ENCODE peak calls at places on chromosomes 4 and X, in four cellular contexts. I is HT1080, S is RWPE2, C is neural crest cell. N is an unnamed sample.

GRCh38 chr4:63556332-63556731 is 852.9 kb downstream of the TECRL start:
- DNase-seq in I (no peak), S (no peak), C (no peak), N (no peak)

GRCh38 chr4:168848977-168849687 is 160.9 kb downstream of the CBR4 start:
- DNase-seq in I (peak; percentile 43), S (no peak), C (no peak), N (no peak)

GRCh38 chr4:5998333-5998936 is 19.8 kb downstream of the C4orf50 start:
- DNase-seq in I (peak; percentile 58), S (no peak), C (peak; percentile 74), N (peak; percentile 28)

GRCh38 chr4:76984788-76985211 is 35.2 kb downstream of the SEPTIN11 start:
- DNase-seq in I (peak; percentile 92), S (no peak), C (no peak), N (no peak)

GRCh38 chrX:18871161-18871880 is 112.6 kb downstream of the PHKA2 start:
- DNase-seq in I (no peak), S (no peak), C (no peak), N (no peak)

GRCh38 chr4:136863756-136864155 is 668.5 kb downstream of the PCDH18 start:
- DNase-seq in I (peak; percentile 13), S (no peak), C (no peak), N (no peak)

GRCh38 chr4:13364653-13365052 is 119.5 kb downstream of the RAB28 start:
- DNase-seq in I (no peak), S (no peak), C (no peak), N (no peak)

GRCh38 chr4:112531146-112531545 is 15.2 kb upstream of the NEUROG2 start:
- DNase-seq in I (no peak), S (no peak), C (no peak), N (no peak)

GRCh38 chr4:26320159-26320452 is 708 bp upstream of the RBPJ start:
- DNase-seq in I (no peak), S (no peak), C (no peak), N (no peak)

GRCh38 chrX:30570505-30570904 is 7.1 kb downstream of the TASL start:
- DNase-seq in I (no peak), S (no peak), C (no peak), N (no peak)

GRCh38 chr4:113978561-113979156 is 788 bp downstream of the ARSJ start:
- DNase-seq in I (peak; percentile 33), S (no peak), C (no peak), N (no peak)

GRCh38 chrX:44882635-44883034 is 9.6 kb downstream of the KDM6A start:
- DNase-seq in I (no peak), S (no peak), C (no peak), N (no peak)

GRCh38 chrX:153763989-153764755 is at the start of gene PLXNB3:
- DNase-seq in I (peak; percentile 69), S (peak; percentile 87), C (peak; percentile 58), N (peak; percentile 70)

GRCh38 chrX:66675541-66675940 is 36.7 kb upstream of the EDA2R start:
- DNase-seq in I (no peak), S (no peak), C (no peak), N (no peak)

GRCh38 chrX:97401586-97402101 is 517.9 kb downstream of the RPA4 start:
- DNase-seq in I (peak; percentile 0), S (no peak), C (no peak), N (no peak)

GRCh38 chr4:182067828-182068227 is 175.4 kb upstream of the TENM3 start:
- DNase-seq in I (no peak), S (no peak), C (no peak), N (no peak)

GRCh38 chrX:149286940-149287349 is 218.2 kb downstream of the IDS start:
- DNase-seq in I (peak; percentile 46), S (no peak), C (peak; percentile 43), N (peak; percentile 38)

GRCh38 chr4:54097152-54097551 is 2.8 kb upstream of the GSX2 start:
- DNase-seq in I (no peak), S (no peak), C (no peak), N (no peak)

N was measured in stimulated activated CD4-positive, alpha-beta T cell treated with anti-CD3 and anti-CD28 coated beads, Interleukin-1b, Interleukin-23, amount 100 ng/mL, for 48 hours.